ENCODE peak calls at places on chromosomes 13 and 19, in eight cellular contexts. V is RWPE1; D is NCI-H1048; Q is left ventricle myocardium inferior; Z is stomach; R is epithelial cell of esophagus; P is stimulated activated CD8-positive, alpha-beta memory T cell treated with anti-CD3 and anti-CD28 coated beads, Interleukin-7, amount 100 ng/mL, for 48 hours; K is D721Med. J is an unnamed sample.

GRCh38 chr13:112522578-112522977 is 65.4 kb downstream of the TUBGCP3 start:
- DNase-seq in V (no peak), D (no peak), Q (no peak), Z (no peak), R (peak), P (no peak), K (no peak), J (no peak)

GRCh38 chr13:110965038-110965754 is 50.3 kb upstream of the ANKRD10 start:
- DNase-seq in V (peak), D (no peak), Q (no peak), Z (no peak), R (peak), P (no peak), K (no peak), J (no peak)

GRCh38 chr13:40102854-40103253 is 447.4 kb downstream of the COG6 start:
- DNase-seq in V (peak), D (no peak), Q (no peak), Z (peak), R (peak), P (peak), K (no peak), J (no peak)

GRCh38 chr13:78660130-78660857 is 1.3 kb upstream of the OBI1 start:
- DNase-seq in V (no peak), D (no peak), Q (no peak), Z (no peak), R (no peak), P (no peak), K (no peak), J (peak)

GRCh38 chr19:18848860-18849661 is 17.3 kb downstream of the UPF1 start:
- DNase-seq in V (peak), D (no peak), Q (peak), Z (no peak), R (peak), P (no peak), K (no peak), J (peak)

GRCh38 chr13:97119899-97120745 is 102.0 kb upstream of the MBNL2 start:
- DNase-seq in V (no peak), D (no peak), Q (no peak), Z (no peak), R (peak), P (no peak), K (no peak), J (no peak)

GRCh38 chr19:48506138-48506733 is 5.4 kb downstream of the LMTK3 start:
- DNase-seq in V (peak), D (no peak), Q (no peak), Z (no peak), R (peak), P (no peak), K (no peak), J (peak)

GRCh38 chr19:40423938-40424337 is 1.9 kb downstream of the SERTAD1 start:
- DNase-seq in V (no peak), D (no peak), Q (no peak), Z (no peak), R (no peak), P (no peak), K (no peak), J (no peak)

GRCh38 chr13:76314495-76314894 is 571.7 kb downstream of the KCTD12 start:
- DNase-seq in V (no peak), D (no peak), Q (no peak), Z (no peak), R (no peak), P (no peak), K (no peak), J (no peak)

GRCh38 chr13:43110036-43110435 is 86.7 kb downstream of the DNAJC15 start:
- DNase-seq in V (no peak), D (no peak), Q (no peak), Z (no peak), R (no peak), P (no peak), K (no peak), J (no peak)

GRCh38 chr19:722553-723101 is 13.9 kb downstream of the PALM start:
- DNase-seq in V (no peak), D (no peak), Q (peak), Z (no peak), R (no peak), P (no peak), K (no peak), J (peak)

GRCh38 chr13:42832341-42833153 is 51.2 kb downstream of the FAM216B start:
- DNase-seq in V (no peak), D (no peak), Q (no peak), Z (peak), R (peak), P (no peak), K (no peak), J (peak)